ENCODE peak calls at places on chromosomes 7 and 10, in five cellular contexts. One of them, this sample, is unnamed.

GRCh38 chr10:6083523-6084475 is 5.0 kb upstream of the RBM17 start:
- DNase-seq in Calu3: no peak
- DNase-seq in choroid plexus epithelial cell: peak
- DNase-seq in neural crest cell: no peak
- DNase-seq in pancreas: no peak
- DNase-seq in this sample: no peak

GRCh38 chr7:154736389-154736788 is 266.5 kb downstream of the PAXIP1 start:
- DNase-seq in Calu3: no peak
- DNase-seq in choroid plexus epithelial cell: no peak
- DNase-seq in neural crest cell: no peak
- DNase-seq in pancreas: no peak
- DNase-seq in this sample: no peak

GRCh38 chr7:1886361-1887064 is 216.4 kb downstream of the ELFN1 start:
- DNase-seq in Calu3: no peak
- DNase-seq in choroid plexus epithelial cell: no peak
- DNase-seq in neural crest cell: no peak
- DNase-seq in pancreas: peak
- DNase-seq in this sample: no peak

GRCh38 chr10:62095341-62096071 is 173.1 kb downstream of the RTKN2 start:
- DNase-seq in Calu3: peak
- DNase-seq in choroid plexus epithelial cell: peak
- DNase-seq in neural crest cell: no peak
- DNase-seq in pancreas: no peak
- DNase-seq in this sample: no peak

GRCh38 chr7:28957822-28958234 is 302 bp downstream of the TRIL start:
- DNase-seq in Calu3: no peak
- DNase-seq in choroid plexus epithelial cell: peak
- DNase-seq in neural crest cell: no peak
- DNase-seq in pancreas: no peak
- DNase-seq in this sample: no peak

GRCh38 chr10:62005687-62006086 is 104.2 kb downstream of the ARID5B start:
- DNase-seq in Calu3: no peak
- DNase-seq in choroid plexus epithelial cell: no peak
- DNase-seq in neural crest cell: no peak
- DNase-seq in pancreas: no peak
- DNase-seq in this sample: no peak

GRCh38 chr10:13712799-13713581 is 126.2 kb downstream of the PRPF18 start:
- DNase-seq in Calu3: peak
- DNase-seq in choroid plexus epithelial cell: peak
- DNase-seq in neural crest cell: no peak
- DNase-seq in pancreas: no peak
- DNase-seq in this sample: no peak

GRCh38 chr10:69456880-69457693 is 5.8 kb downstream of the TSPAN15 start:
- DNase-seq in Calu3: peak
- DNase-seq in choroid plexus epithelial cell: no peak
- DNase-seq in neural crest cell: no peak
- DNase-seq in pancreas: no peak
- DNase-seq in this sample: no peak

GRCh38 chr10:125094111-125094705 is 66.2 kb downstream of the CTBP2 start:
- DNase-seq in Calu3: no peak
- DNase-seq in choroid plexus epithelial cell: no peak
- DNase-seq in neural crest cell: no peak
- DNase-seq in pancreas: no peak
- DNase-seq in this sample: no peak

DNA sequence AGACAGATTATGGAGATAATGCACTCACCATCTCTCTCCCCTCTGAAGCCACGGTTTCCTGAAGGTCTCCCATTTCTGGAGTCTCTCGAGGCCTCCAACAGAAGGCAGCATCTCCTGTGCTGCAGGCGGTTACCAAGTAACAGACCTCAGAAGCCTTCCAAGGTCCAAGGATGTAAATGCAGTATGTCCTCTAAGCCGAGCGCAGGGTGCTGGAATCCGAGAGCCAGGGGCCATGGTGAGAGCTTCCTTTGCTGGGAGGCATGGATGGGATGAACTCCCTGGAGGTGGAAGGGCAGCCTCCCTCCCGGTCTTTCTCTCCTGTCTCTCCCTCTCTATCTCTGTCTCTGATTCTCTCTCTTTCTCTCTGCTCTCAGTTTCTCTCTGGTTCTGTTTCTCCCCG is 79.8 kb downstream of the ADARB2 start:
- DNase-seq in Calu3: no peak
- DNase-seq in choroid plexus epithelial cell: no peak
- DNase-seq in neural crest cell: no peak
- DNase-seq in pancreas: no peak
- DNase-seq in this sample: no peak
- TF ChIP-seq CTCF in Calu3: no peak
- TF ChIP-seq CTCF in choroid plexus epithelial cell: no peak
- TF ChIP-seq CTCF in neural crest cell: no peak
- TF ChIP-seq CTCF in pancreas: no peak
- TF ChIP-seq CTCF in this sample: no peak

GRCh38 chr7:107149863-107150262 is 18.9 kb upstream of the HBP1 start:
- DNase-seq in Calu3: no peak
- DNase-seq in choroid plexus epithelial cell: no peak
- DNase-seq in neural crest cell: no peak
- DNase-seq in pancreas: no peak
- DNase-seq in this sample: no peak

GRCh38 chr7:107152011-107152410 is 16.8 kb upstream of the HBP1 start:
- DNase-seq in Calu3: no peak
- DNase-seq in choroid plexus epithelial cell: peak
- DNase-seq in neural crest cell: no peak
- DNase-seq in pancreas: no peak
- DNase-seq in this sample: no peak

GRCh38 chr7:107150375-107151073 is 18.3 kb upstream of the HBP1 start:
- DNase-seq in Calu3: peak
- DNase-seq in choroid plexus epithelial cell: peak
- DNase-seq in neural crest cell: peak
- DNase-seq in pancreas: no peak
- DNase-seq in this sample: peak

GRCh38 chr7:107148721-107149120 is 20.1 kb upstream of the HBP1 start:
- DNase-seq in Calu3: no peak
- DNase-seq in choroid plexus epithelial cell: no peak
- DNase-seq in neural crest cell: no peak
- DNase-seq in pancreas: no peak
- DNase-seq in this sample: no peak

GRCh38 chr7:107151538-107151937 is 17.3 kb upstream of the HBP1 start:
- DNase-seq in Calu3: no peak
- DNase-seq in choroid plexus epithelial cell: no peak
- DNase-seq in neural crest cell: no peak
- DNase-seq in pancreas: no peak
- DNase-seq in this sample: no peak
- TF ChIP-seq CTCF in Calu3: no peak
- TF ChIP-seq CTCF in choroid plexus epithelial cell: no peak
- TF ChIP-seq CTCF in neural crest cell: no peak
- TF ChIP-seq CTCF in pancreas: no peak
- TF ChIP-seq CTCF in this sample: no peak

GRCh38 chr7:135390829-135391228 is 119.1 kb downstream of the CNOT4 start:
- DNase-seq in Calu3: no peak
- DNase-seq in choroid plexus epithelial cell: no peak
- DNase-seq in neural crest cell: no peak
- DNase-seq in pancreas: no peak
- DNase-seq in this sample: no peak

GRCh38 chr7:135391514-135391913 is 118.4 kb downstream of the CNOT4 start:
- DNase-seq in Calu3: no peak
- DNase-seq in choroid plexus epithelial cell: no peak
- DNase-seq in neural crest cell: no peak
- DNase-seq in pancreas: no peak
- DNase-seq in this sample: no peak

GRCh38 chr7:135388616-135389015 is 121.3 kb downstream of the CNOT4 start:
- DNase-seq in Calu3: no peak
- DNase-seq in choroid plexus epithelial cell: no peak
- DNase-seq in neural crest cell: no peak
- DNase-seq in pancreas: no peak
- DNase-seq in this sample: no peak

GRCh38 chr7:135392701-135393100 is 117.2 kb downstream of the CNOT4 start:
- DNase-seq in Calu3: no peak
- DNase-seq in choroid plexus epithelial cell: no peak
- DNase-seq in neural crest cell: no peak
- DNase-seq in pancreas: no peak
- DNase-seq in this sample: no peak

DNA sequence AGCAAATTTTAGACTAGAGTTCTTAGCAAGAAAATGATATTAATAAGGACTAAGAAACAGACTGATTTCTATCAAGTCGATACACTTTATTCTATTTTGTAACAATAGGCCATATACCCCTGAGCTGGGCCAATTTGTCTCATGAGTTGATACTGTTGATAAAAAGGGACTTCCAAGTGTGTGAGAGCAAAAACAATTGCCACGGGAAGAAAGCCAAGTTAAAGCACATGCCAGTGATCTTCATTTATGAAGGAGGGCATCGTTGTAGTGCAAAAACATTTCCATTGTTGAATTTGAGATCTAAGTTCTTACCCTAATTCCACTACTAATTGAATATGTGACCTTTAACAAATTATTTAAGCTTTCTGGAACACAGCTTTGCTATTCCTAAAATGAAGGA is 119.9 kb downstream of the CNOT4 start:
- DNase-seq in Calu3: no peak
- DNase-seq in choroid plexus epithelial cell: no peak
- DNase-seq in neural crest cell: no peak
- DNase-seq in pancreas: no peak
- DNase-seq in this sample: no peak
- TF ChIP-seq CTCF in Calu3: no peak
- TF ChIP-seq CTCF in choroid plexus epithelial cell: no peak
- TF ChIP-seq CTCF in neural crest cell: no peak
- TF ChIP-seq CTCF in pancreas: no peak
- TF ChIP-seq CTCF in this sample: no peak

GRCh38 chr10:90866050-90866598 is 5.7 kb upstream of the RPP30 start:
- DNase-seq in Calu3: no peak
- DNase-seq in choroid plexus epithelial cell: no peak
- DNase-seq in neural crest cell: no peak
- DNase-seq in pancreas: no peak
- DNase-seq in this sample: no peak

GRCh38 chr10:90865400-90865799 is 6.4 kb upstream of the RPP30 start:
- DNase-seq in Calu3: no peak
- DNase-seq in choroid plexus epithelial cell: peak
- DNase-seq in neural crest cell: no peak
- DNase-seq in pancreas: no peak
- DNase-seq in this sample: no peak

GRCh38 chr10:90872648-90873020 is 860 bp downstream of the RPP30 start:
- DNase-seq in Calu3: no peak
- DNase-seq in choroid plexus epithelial cell: no peak
- DNase-seq in neural crest cell: no peak
- DNase-seq in pancreas: no peak
- DNase-seq in this sample: no peak

GRCh38 chr10:90871761-90872647 is at the start of gene RPP30:
- DNase-seq in Calu3: peak
- DNase-seq in choroid plexus epithelial cell: peak
- DNase-seq in neural crest cell: peak
- DNase-seq in pancreas: peak
- DNase-seq in this sample: peak

DNA sequence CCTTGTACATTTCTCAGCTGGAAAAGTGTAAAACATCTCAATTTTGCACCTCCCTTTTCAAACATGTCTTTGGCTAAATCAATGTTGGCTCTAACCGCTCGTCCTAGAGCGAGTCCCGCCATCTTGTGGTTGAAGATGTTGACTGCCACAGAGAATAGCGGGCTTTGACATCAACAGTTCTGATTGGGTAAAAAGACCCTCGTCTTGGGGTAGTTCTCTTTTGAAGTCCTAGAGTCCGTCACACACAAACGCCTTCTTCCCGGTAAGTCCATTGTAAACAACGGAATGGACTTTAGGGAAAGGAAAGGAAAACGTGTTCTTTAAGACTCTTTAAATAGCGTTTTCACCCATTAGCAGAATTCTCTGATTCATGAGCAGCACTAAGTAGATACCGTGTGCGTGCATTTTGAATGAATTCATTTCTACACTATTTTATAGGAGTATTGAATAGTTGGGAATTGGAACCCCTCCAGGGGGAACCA is 454 bp upstream of the RPP30 start:
- DNase-seq in Calu3: peak
- DNase-seq in choroid plexus epithelial cell: peak
- DNase-seq in neural crest cell: peak
- DNase-seq in pancreas: no peak
- DNase-seq in this sample: no peak
- TF ChIP-seq CTCF in Calu3: no peak
- TF ChIP-seq CTCF in choroid plexus epithelial cell: peak
- TF ChIP-seq CTCF in neural crest cell: peak
- TF ChIP-seq CTCF in pancreas: no peak
- TF ChIP-seq CTCF in this sample: peak

GRCh38 chr7:50728184-50728583 is 54.5 kb downstream of the GRB10 start:
- DNase-seq in Calu3: no peak
- DNase-seq in choroid plexus epithelial cell: peak
- DNase-seq in neural crest cell: no peak
- DNase-seq in pancreas: no peak
- DNase-seq in this sample: no peak

GRCh38 chr7:50731703-50732582 is 50.8 kb downstream of the GRB10 start:
- DNase-seq in Calu3: no peak
- DNase-seq in choroid plexus epithelial cell: no peak
- DNase-seq in neural crest cell: no peak
- DNase-seq in pancreas: no peak
- DNase-seq in this sample: no peak

GRCh38 chr7:50730459-50731400 is 52.0 kb downstream of the GRB10 start:
- DNase-seq in Calu3: peak
- DNase-seq in choroid plexus epithelial cell: no peak
- DNase-seq in neural crest cell: no peak
- DNase-seq in pancreas: no peak
- DNase-seq in this sample: no peak

GRCh38 chr7:50727711-50728110 is 55.0 kb downstream of the GRB10 start:
- DNase-seq in Calu3: no peak
- DNase-seq in choroid plexus epithelial cell: no peak
- DNase-seq in neural crest cell: no peak
- DNase-seq in pancreas: no peak
- DNase-seq in this sample: no peak

DNA sequence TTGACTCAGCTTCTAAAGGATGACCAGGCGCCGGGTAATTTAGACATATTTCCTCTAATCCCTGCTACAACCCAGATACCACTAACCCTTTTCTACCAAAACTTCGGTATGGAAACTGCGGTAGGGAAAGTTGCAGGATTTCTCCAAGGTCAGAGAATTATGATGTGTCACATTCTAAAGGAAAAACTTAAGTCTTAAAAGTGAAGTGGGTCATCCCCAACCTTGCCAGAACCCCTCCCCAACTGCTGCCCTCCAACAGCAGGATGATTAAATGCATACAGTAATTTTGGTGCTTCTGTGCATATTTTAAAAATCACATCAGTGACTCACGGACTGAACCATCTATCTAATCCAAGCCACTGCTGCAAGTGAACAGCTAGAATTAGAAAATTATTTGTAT is 52.7 kb downstream of the GRB10 start:
- DNase-seq in Calu3: no peak
- DNase-seq in choroid plexus epithelial cell: no peak
- DNase-seq in neural crest cell: no peak
- DNase-seq in pancreas: no peak
- DNase-seq in this sample: no peak
- TF ChIP-seq CTCF in Calu3: no peak
- TF ChIP-seq CTCF in choroid plexus epithelial cell: no peak
- TF ChIP-seq CTCF in neural crest cell: no peak
- TF ChIP-seq CTCF in pancreas: no peak
- TF ChIP-seq CTCF in this sample: no peak

This sample was measured in mesothelial cell of epicardium.